ENCODE peak calls at places on chromosomes 13 and 19, in five cellular contexts. V, O, W, P and M are unnamed samples.

GRCh38 chr13:46476174-46476573 is 76.8 kb upstream of the LRCH1 start:
- DNase-seq in V (no peak), O (no peak), W (no peak), P (no peak), M (no peak)

GRCh38 chr13:36163809-36164308 is 32.7 kb upstream of the DCLK1 start:
- DNase-seq in V (peak), O (no peak), W (no peak), P (no peak), M (no peak)

GRCh38 chr19:12789098-12789903 is 2.0 kb upstream of the JUNB start:
- DNase-seq in V (no peak), O (no peak), W (no peak), P (no peak), M (no peak)

GRCh38 chr13:79528759-79529191 is 47.8 kb downstream of the NDFIP2 start:
- DNase-seq in V (no peak), O (no peak), W (no peak), P (no peak), M (no peak)

GRCh38 chr13:58324130-58324529 is 692.6 kb downstream of the PCDH17 start:
- DNase-seq in V (no peak), O (no peak), W (no peak), P (no peak), M (no peak)

GRCh38 chr13:113110852-113111315 is 5.3 kb downstream of the F7 start:
- DNase-seq in V (peak), O (no peak), W (no peak), P (no peak), M (peak)

GRCh38 chr19:50803633-50804419 is 13.6 kb downstream of the ACP4 start:
- DNase-seq in V (no peak), O (no peak), W (no peak), P (no peak), M (no peak)

GRCh38 chr13:75764251-75764650 is 128.1 kb downstream of the LMO7 start:
- DNase-seq in V (no peak), O (no peak), W (no peak), P (no peak), M (no peak)

GRCh38 chr13:106709509-106709908 is 141.6 kb upstream of the ARGLU1 start:
- DNase-seq in V (no peak), O (no peak), W (no peak), P (no peak), M (no peak)

GRCh38 chr19:15897738-15898276 is at the start of gene CYP4F2:
- DNase-seq in V (no peak), O (no peak), W (no peak), P (no peak), M (peak)

GRCh38 chr13:44575741-44576395 is at the start of gene TSC22D1:
- DNase-seq in V (peak), O (peak), W (peak), P (no peak), M (peak)

GRCh38 chr19:4700573-4700970 is 23.1 kb downstream of the DPP9 start:
- DNase-seq in V (no peak), O (no peak), W (no peak), P (no peak), M (no peak)
- TF ChIP-seq CTCF in V (no peak), O (no peak), W (no peak), P (no peak), M (no peak)

GRCh38 chr13:30364133-30364532 is 56.8 kb upstream of the KATNAL1 start:
- DNase-seq in V (no peak), O (no peak), W (no peak), P (no peak), M (no peak)
- H3K27ac ChIP-seq in V (no peak), O (peak), W (no peak), P (peak), M (peak)

GRCh38 chr19:1813197-1813836 is 1.2 kb upstream of the ATP8B3 start:
- DNase-seq in V (no peak), O (no peak), W (no peak), P (no peak), M (no peak)

GRCh38 chr19:1810439-1811160 is 1.5 kb downstream of the ATP8B3 start:
- DNase-seq in V (peak), O (no peak), W (no peak), P (no peak), M (peak)

GRCh38 chr19:1811472-1811894 is 593 bp downstream of the ATP8B3 start:
- DNase-seq in V (peak), O (peak), W (no peak), P (peak), M (peak)

GRCh38 chr19:1812426-1813196 is 535 bp upstream of the ATP8B3 start:
- DNase-seq in V (peak), O (peak), W (peak), P (peak), M (peak)

DNA sequence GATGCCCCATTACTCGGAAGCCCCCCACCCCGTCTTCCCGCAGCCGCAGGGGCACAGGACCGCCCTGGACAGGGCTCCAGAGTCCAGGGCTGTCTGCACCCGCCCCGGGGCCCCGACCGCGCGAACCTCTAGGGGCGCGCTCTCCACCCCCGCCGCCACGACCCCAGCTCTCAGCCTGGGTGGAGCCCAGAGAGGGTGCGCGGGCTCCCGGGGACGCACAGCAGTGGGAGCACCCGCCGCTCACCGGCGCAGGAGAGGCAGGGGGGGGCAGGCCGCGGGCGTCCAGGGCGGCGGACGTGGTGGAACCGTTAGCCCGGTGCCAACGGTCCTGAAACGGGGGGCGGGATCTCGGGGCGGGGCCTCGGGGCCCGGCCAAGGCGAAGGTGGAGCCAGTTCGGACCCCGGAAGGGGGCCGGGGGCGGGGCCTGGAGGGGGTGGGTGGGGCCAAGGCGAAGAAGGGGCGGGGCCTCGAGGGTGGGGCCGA is at the start of gene ATP8B3:
- DNase-seq in V (no peak), O (peak), W (no peak), P (no peak), M (no peak)
- TF ChIP-seq CTCF in V (no peak), O (no peak), W (no peak), P (no peak), M (peak)

GRCh38 chr19:47417746-47418594 is 1.4 kb downstream of the MEIS3 start:
- DNase-seq in V (no peak), O (no peak), W (no peak), P (no peak), M (no peak)

GRCh38 chr19:47416667-47417033 is 2.7 kb downstream of the MEIS3 start:
- DNase-seq in V (no peak), O (no peak), W (no peak), P (no peak), M (no peak)

GRCh38 chr19:47418595-47419036 is 711 bp downstream of the MEIS3 start:
- DNase-seq in V (no peak), O (no peak), W (no peak), P (no peak), M (no peak)

GRCh38 chr19:47415953-47416666 is 3.2 kb downstream of the MEIS3 start:
- DNase-seq in V (no peak), O (no peak), W (no peak), P (no peak), M (no peak)

GRCh38 chr19:47417107-47417745 is 2.1 kb downstream of the MEIS3 start:
- DNase-seq in V (no peak), O (no peak), W (no peak), P (no peak), M (no peak)
- H3K27ac ChIP-seq in V (no peak), O (no peak), W (no peak), P (no peak), M (no peak)

GRCh38 chr13:50158385-50159165 is 143.3 kb downstream of the KCNRG start:
- DNase-seq in V (no peak), O (no peak), W (no peak), P (no peak), M (no peak)

GRCh38 chr13:50159613-50160012 is 144.4 kb downstream of the KCNRG start:
- DNase-seq in V (no peak), O (no peak), W (no peak), P (no peak), M (no peak)

GRCh38 chr13:50161052-50161451 is 145.8 kb downstream of the KCNRG start:
- DNase-seq in V (no peak), O (no peak), W (no peak), P (no peak), M (peak)

GRCh38 chr13:50162567-50162966 is 147.3 kb downstream of the KCNRG start:
- DNase-seq in V (no peak), O (no peak), W (no peak), P (no peak), M (no peak)

DNA sequence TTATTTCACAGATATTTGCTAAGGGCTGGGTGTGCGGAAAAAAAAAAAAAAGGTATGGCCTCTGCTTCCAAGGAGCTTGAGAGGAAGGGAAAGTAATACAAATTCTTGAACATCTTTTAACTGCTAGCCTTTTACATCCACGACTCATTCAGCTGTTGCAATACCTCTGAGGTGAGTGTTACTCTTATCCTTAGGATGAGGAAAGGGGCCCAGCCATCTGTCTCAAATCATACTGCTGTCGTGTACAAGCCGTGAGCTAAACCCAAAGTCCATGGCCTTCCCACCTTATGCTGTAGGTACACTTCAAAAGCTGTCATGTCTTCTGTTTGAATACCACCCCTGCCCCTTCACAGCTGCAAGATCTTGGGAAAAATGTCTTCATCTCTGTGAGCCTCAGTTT is 146.8 kb downstream of the KCNRG start:
- DNase-seq in V (no peak), O (no peak), W (no peak), P (no peak), M (no peak)
- TF ChIP-seq CTCF in V (no peak), O (no peak), W (no peak), P (no peak), M (no peak)

GRCh38 chr19:18636183-18636968 is 452 bp upstream of the KLHL26 start:
- DNase-seq in V (peak), O (peak), W (peak), P (peak), M (peak)
- H3K27ac ChIP-seq in V (peak), O (peak), W (peak), P (peak), M (no peak)

DNA sequence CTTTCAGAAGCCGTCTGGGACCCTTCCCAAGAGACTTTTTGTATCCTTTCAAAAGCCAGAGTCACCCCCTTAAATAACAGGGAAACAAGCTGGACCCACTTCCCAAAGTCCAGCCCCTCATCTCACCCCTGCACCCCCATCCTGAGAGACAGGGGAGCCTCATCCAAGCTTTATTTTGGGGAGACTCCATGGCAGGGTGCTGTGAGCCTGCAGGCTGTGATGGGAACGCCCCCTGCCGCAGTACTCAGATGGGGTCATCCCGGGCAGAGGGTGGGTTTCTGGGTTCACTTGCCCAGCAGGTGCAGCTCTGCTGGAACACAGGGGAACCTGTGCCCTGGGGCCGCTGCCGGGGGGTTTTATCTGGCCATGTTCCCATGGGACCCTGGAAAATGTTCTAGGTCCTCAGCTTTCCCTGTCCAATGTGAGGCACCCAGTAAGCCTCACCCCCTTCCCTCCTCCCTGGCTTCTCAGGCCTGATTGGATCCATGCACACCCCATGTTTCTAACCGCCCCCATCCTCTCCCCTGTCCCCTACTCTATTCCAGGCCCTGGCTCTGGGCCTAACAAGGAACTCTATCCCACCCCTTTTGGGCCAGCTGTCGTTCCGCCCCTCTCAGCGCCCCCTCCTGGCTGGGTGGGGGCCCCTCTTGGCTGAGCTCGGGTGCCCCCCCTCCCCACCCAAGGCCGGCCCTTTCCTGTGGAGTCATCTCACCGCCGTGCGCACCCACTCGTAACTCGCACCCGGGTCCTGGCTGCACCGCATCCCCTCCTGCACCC is 1.0 kb downstream of the HIF3A start:
- DNase-seq in V (peak), O (no peak), W (no peak), P (peak), M (peak)
- TF ChIP-seq CTCF in V (no peak), O (no peak), W (no peak), P (peak), M (no peak)

DNA sequence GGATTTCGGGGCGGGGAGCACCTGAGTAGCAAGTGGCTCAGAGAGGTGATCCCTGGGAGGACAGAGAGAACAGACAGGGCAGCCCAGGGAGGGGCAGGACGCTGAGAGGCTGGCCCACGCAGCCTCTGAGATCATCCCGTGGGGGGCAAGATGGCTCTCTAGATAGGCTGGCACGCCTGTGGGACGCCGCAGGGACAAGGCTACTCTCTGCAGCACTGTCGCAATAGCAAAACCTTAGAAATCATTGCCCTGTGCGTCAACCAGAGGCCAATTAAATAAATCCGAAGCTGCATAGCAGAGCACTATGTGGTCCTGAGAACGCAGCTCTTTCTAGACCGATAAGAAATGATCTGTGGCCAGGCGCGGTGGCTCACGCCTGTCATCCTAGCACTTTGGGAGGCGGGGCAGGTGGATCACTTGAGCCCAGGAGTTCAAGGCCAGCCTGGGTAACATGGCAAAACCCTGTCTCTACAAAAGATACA is 5.1 kb downstream of the PEX11G start:
- DNase-seq in V (no peak), O (no peak), W (no peak), P (no peak), M (no peak)
- H3K27ac ChIP-seq in V (no peak), O (no peak), W (no peak), P (peak), M (no peak)